ENCODE peak calls at places on chromosomes 7 and 10, in four cellular contexts. Q is H1, K is HCT116, L is HepG2. M is an unnamed sample.

GRCh38 chr7:24125765-24126164 is 158.2 kb upstream of the NPY start:
- DNase-seq in Q (no peak), K (no peak), L (no peak), M (no peak)

GRCh38 chr10:131726967-131727366 is 173.8 kb upstream of the PPP2R2D start:
- DNase-seq in Q (no peak), K (no peak), L (no peak), M (peak; percentile 11)

GRCh38 chr7:99001482-99002145 is 123.3 kb downstream of the TRRAP start:
- DNase-seq in Q (no peak), K (no peak), L (no peak), M (no peak)

GRCh38 chr7:147861945-147862344 is 728.6 kb upstream of the C7orf33 start:
- DNase-seq in Q (no peak), K (no peak), L (no peak), M (no peak)

GRCh38 chr10:23197416-23197861 is 5.3 kb downstream of the PTF1A start:
- DNase-seq in Q (peak; percentile 54), K (no peak), L (no peak), M (no peak)

GRCh38 chr10:67849331-67850011 is 11.5 kb upstream of the DNAJC12 start:
- DNase-seq in Q (peak; percentile 94), K (peak; percentile 87), L (peak; percentile 89), M (peak; percentile 94)

GRCh38 chr7:105776068-105776790 is 100.2 kb downstream of the ATXN7L1 start:
- DNase-seq in Q (peak; percentile 71), K (peak; percentile 94), L (peak; percentile 90), M (peak; percentile 41)

GRCh38 chr7:33444501-33444900 is 315.1 kb downstream of the BBS9 start:
- DNase-seq in Q (no peak), K (no peak), L (no peak), M (no peak)

GRCh38 chr7:95545666-95546065 is 50.6 kb downstream of the PDK4 start:
- DNase-seq in Q (no peak), K (no peak), L (no peak), M (no peak)

GRCh38 chr7:41295455-41295815 is 407.5 kb downstream of the INHBA start:
- DNase-seq in Q (no peak), K (no peak), L (no peak), M (no peak)

GRCh38 chr10:43221419-43222293 is 45.2 kb downstream of the RASGEF1A start:
- DNase-seq in Q (peak; percentile 76), K (no peak), L (peak; percentile 23), M (no peak)

GRCh38 chr10:30413996-30414576 is 19.9 kb upstream of the MAP3K8 start:
- DNase-seq in Q (no peak), K (peak; percentile 40), L (peak; percentile 70), M (peak; percentile 62)

GRCh38 chr10:124328514-124329220 is 90.1 kb downstream of the OAT start:
- DNase-seq in Q (peak; percentile 20), K (no peak), L (no peak), M (no peak)

GRCh38 chr7:29639887-29640600 is 76.4 kb downstream of the PRR15 start:
- DNase-seq in Q (no peak), K (no peak), L (no peak), M (no peak)

DNA sequence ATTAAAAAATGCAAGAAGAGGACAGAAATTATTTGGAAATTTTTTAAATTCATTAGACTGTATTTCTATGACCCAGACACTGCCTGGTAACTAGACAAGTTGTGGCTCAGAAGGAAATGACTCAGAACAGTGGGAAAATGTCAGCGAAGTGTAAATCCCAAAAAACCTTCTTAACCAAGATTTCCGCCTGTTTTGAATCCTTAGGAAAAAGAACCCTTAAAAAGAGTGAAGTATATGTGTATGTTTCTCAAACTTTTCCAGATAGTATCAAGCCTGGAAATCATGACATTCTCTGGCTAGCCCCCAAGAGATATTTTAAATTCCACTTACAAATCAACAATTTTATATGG is 42.7 kb upstream of the PLXNA4 start:
- DNase-seq in Q (no peak), K (no peak), L (no peak), M (no peak)
- TF ChIP-seq SRF in Q (no peak), K (no peak), L (no peak), M (no peak)

DNA sequence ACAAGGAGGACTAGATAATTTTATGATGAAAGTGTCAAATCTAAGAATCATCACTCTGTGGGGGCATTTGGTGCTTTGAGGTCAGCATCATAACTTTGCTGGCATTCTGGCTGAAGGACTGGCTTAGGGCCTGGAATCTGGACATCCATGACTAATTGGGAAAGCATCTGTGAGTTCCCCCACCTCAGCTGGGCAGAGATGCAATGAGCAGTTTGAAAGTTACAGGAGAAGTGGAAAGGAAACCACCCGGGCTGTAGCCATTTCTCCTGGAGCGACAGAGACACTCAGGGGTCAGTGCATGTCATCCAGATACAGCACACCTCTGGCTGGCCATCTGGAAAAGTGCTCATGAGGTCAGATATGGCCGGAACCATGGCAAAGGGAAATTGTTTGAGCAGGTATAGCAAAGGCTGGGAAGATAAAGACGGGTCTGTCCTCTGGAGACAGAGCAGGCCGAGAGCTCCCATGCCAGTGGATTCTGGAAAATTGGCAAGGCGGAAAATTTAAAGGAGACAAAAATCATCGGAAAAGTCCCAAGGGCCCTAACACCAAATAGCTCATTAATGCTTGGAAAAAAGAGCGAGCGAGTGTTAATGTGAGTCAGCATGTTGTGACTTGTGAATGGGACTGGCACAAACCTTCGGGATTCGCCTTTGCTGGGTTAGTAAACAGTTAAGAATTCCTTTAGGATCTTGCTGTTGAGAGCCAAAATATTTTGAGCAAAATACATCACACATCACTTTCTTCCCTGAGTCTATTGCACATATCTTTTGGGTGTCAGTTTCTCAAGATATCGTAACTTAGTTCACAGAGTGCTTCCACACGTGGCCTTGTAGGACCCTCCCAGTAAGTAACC is 188.4 kb upstream of the AGK start:
- DNase-seq in Q (no peak), K (no peak), L (no peak), M (no peak)
- TF ChIP-seq FOSL1 in Q (no peak), K (no peak), L (no peak), M (no peak)

GRCh38 chr10:130037169-130037661 is 73.1 kb upstream of the EBF3 start:
- DNase-seq in Q (no peak), K (no peak), L (no peak), M (no peak)
- TF ChIP-seq SRF in Q (no peak), K (no peak), L (no peak), M (no peak)

GRCh38 chr10:128007971-128008370 is 101.1 kb downstream of the PTPRE start:
- DNase-seq in Q (no peak), K (no peak), L (no peak), M (no peak)

GRCh38 chr10:128008521-128009250 is 101.8 kb downstream of the PTPRE start:
- DNase-seq in Q (no peak), K (no peak), L (no peak), M (no peak)

GRCh38 chr10:128011059-128011979 is 104.4 kb downstream of the PTPRE start:
- DNase-seq in Q (peak; percentile 98), K (peak; percentile 54), L (peak; percentile 43), M (peak; percentile 72)

GRCh38 chr10:128009357-128009756 is 102.5 kb downstream of the PTPRE start:
- DNase-seq in Q (no peak), K (no peak), L (no peak), M (no peak)

DNA sequence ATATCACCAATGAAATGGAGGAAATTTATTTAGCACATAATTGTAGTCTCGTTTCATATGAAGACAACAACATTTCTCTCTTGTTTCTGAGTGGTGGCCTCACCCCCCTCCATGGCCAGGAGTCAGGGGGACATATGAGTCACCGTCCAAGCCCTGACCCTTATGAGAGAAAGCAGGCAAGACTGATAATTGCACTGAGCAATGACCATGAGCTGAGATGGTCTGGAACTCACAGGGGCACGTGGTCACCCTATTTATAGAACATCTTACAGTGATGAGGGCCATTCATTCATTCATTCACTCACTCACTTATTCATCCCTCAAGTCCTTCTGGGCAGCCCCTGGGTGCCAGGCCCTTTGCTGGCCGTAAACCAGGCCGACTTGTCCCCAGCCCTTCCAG is 102.9 kb downstream of the PTPRE start:
- DNase-seq in Q (no peak), K (no peak), L (no peak), M (no peak)
- TF ChIP-seq FOSL1 in Q (no peak), K (no peak), L (no peak), M (no peak)

DNA sequence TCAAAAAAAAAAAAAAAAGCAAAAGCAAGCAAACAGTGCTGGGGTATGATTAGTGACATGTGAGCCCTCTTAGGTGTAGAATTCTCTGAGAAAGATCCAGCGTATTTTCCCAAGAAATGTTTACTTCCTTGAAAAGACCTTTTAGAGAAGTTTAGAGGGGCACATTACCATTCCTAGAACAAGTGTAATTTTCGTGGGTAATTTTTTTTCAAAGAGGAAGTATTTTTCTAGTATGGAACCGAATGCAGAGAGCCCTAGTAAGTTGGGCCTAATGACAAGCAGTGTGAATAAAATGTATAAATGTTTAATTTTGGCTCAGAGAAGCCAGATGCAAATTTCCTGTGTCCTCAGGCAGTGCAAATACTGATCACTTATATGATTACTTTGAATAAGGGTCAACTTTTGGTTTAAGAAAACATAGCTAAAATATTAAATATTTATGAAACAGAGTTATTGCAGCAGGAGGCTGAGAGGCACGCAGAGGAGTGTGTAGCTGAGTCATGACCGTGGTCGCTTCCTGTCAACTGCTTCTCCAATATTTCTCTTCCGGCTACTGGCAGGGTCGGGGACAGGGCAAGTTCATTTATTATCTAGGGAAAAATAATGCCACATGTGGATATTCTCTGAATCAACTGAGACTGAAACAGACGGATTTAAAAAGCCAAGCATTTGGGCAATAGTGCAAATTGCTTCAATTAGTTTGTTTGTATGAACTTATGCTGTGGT is 495.1 kb downstream of the GLRX3 start:
- DNase-seq in Q (no peak), K (no peak), L (no peak), M (peak; percentile 8)
- TF ChIP-seq SRF in Q (no peak), K (no peak), L (no peak), M (no peak)